ENCODE peak calls at places on chromosomes 1 and 21, in eight cellular contexts. S is fibroblast of lung, E is astrocyte, H is small intestine, D is lower lobe of right lung, K is A549, U is hepatocyte, Y is heart right ventricle. X is an unnamed sample.

GRCh38 chr21:30256100-30256499 is 26.6 kb downstream of the KRTAP24-1 start:
- DNase-seq in K (no peak), U (no peak), D (no peak), Y (no peak), E (no peak), S (no peak), H (no peak), X (no peak)

GRCh38 chr1:170414989-170415733 is 116.8 kb upstream of the GORAB start:
- DNase-seq in U (peak; percentile 5), K (no peak), Y (no peak), H (no peak), S (peak; percentile 63), D (no peak), E (peak; percentile 42), X (no peak)

GRCh38 chr1:222546548-222547259 is 1.2 kb downstream of the HHIPL2 start:
- DNase-seq in K (peak; percentile 79), D (no peak), U (peak; percentile 54), E (peak; percentile 67), H (no peak), S (peak; percentile 80), Y (no peak), X (peak; percentile 96)

GRCh38 chr1:159436469-159436868 is 3.1 kb upstream of the OR10J1 start:
- DNase-seq in H (no peak), S (no peak), K (no peak), Y (no peak), E (no peak), D (no peak), U (no peak), X (no peak)

GRCh38 chr1:85378526-85378925 is 86.4 kb downstream of the DDAH1 start:
- DNase-seq in Y (no peak), S (no peak), K (no peak), D (no peak), E (no peak), U (no peak), H (no peak), X (no peak)

GRCh38 chr1:181423301-181423918 is 59.9 kb upstream of the CACNA1E start:
- DNase-seq in D (no peak), H (peak; percentile 54), K (peak; percentile 51), U (peak; percentile 71), E (peak; percentile 12), S (peak; percentile 42), Y (peak; percentile 34), X (no peak)

GRCh38 chr1:161351482-161351881 is 16.2 kb downstream of the CFAP126 start:
- DNase-seq in S (no peak), E (peak; percentile 2), K (no peak), Y (no peak), U (no peak), H (no peak), D (no peak), X (no peak)

GRCh38 chr1:211683396-211684297 is 8.2 kb upstream of the NEK2 start:
- DNase-seq in S (no peak), H (no peak), Y (no peak), D (no peak), E (no peak), U (no peak), K (no peak), X (no peak)

GRCh38 chr21:41170442-41170841 is 2.5 kb downstream of the BACE2 start:
- DNase-seq in Y (peak; percentile 31), U (peak; percentile 63), E (no peak), S (peak; percentile 23), D (no peak), H (peak; percentile 59), K (peak; percentile 56), X (no peak)

GRCh38 chr1:201509601-201510374 is 2.9 kb upstream of the CSRP1 start:
- DNase-seq in S (no peak), K (no peak), D (no peak), Y (no peak), E (no peak), U (no peak), H (no peak), X (no peak)
- H3K27ac ChIP-seq in S (no peak overlapping the region), K (no peak overlapping the region), D (no peak overlapping the region), Y (no peak overlapping the region), E (no peak overlapping the region), U (no peak overlapping the region), H (no peak overlapping the region), X (no peak overlapping the region)

GRCh38 chr1:2294033-2294640 is 66.0 kb downstream of the SKI start:
- DNase-seq in E (no peak), D (no peak), K (no peak), U (no peak), Y (no peak), S (no peak), H (no peak), X (no peak)

GRCh38 chr1:2290595-2291510 is 62.7 kb downstream of the SKI start:
- DNase-seq in Y (peak; percentile 78), S (peak; percentile 98), U (no peak), E (peak; percentile 99), H (peak; percentile 56), K (no peak), D (peak; percentile 89), X (peak; percentile 95)

GRCh38 chr1:2295526-2295925 is 67.4 kb downstream of the SKI start:
- DNase-seq in Y (no peak), U (no peak), E (no peak), H (no peak), K (no peak), D (no peak), S (no peak), X (no peak)

GRCh38 chr1:2294661-2295060 is 66.5 kb downstream of the SKI start:
- DNase-seq in U (no peak), S (no peak), Y (no peak), H (no peak), K (no peak), E (no peak), D (no peak), X (no peak)

DNA sequence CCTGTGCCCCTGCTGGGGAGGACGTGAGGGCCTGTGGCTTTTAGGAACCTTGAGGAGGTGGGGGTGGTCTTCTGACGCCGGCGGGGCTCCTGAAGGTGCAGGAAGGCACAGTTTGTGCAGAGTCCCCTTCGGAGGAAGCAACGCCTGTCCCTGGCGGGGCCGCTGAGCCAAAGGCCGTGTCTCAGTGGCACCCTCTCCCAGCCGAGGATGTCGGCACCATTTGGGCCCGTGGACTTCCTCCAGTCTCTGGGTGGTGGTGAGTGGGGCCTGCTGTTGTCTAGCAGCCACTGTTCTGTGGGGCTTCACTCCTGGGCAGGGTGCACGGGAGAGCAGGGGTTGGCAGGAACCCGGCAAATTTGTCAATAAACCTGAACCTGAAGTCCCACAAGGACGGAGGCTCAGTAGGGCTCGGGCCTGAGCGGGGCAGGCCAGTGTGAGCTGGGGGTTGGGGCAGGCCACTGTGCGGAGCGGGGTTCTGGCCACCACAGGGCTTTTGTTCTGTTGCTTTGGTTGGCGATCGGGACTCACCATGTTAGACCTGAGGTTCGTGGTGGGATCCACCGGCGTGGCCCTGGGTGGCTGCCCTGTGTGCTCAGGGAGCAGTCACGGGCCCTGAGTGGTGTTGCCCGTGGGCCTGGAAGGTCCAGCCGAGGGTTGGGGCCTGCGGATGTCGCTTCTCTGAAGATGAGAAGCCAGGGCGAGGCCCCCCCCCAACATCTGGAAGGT is 64.8 kb downstream of the SKI start:
- DNase-seq in K (no peak), Y (no peak), E (no peak), D (no peak), H (no peak), U (no peak), S (no peak), X (no peak)
- H3K27ac ChIP-seq in K (no peak overlapping the region), Y (peak overlapping the region; percentile 2), E (no peak overlapping the region), D (peak overlapping the region; percentile 46), H (peak overlapping the region; percentile 32), U (no peak overlapping the region), S (peak overlapping the region; percentile 95), X (no peak overlapping the region)

DNA sequence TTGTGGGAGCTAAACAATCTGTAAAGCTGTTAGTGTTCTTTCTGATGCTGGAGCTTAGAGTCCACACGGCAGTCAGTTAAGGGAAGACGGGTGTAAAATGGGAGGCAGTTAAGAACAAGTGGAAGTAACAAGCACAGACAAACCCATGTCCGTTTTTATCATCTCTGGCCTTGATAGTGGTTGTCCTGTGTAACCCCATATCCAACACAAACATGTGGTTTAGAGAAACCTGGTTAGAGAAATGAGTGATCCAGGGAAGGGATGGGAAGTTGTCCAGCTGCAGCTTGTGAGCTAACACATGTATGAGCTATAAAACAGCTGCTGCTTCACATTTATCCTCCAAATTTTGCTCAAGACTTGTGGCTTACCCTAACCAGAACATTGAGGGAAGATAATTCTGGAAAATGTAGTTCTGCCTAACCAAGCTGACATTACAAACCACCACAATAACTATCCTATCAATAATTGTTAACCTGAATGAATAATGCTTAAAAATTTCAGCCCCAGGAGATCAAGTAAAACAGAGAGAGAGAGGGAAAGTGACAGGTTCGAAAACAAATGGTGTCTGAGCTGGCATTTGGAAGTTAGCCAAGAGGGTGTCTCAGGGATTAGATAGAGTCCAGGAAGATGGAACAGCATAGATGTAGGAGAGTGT is 10.6 kb upstream of the C1orf162 start:
- DNase-seq in D (no peak), K (no peak), E (peak; percentile 79), Y (no peak), U (no peak), S (peak; percentile 89), H (no peak), X (no peak)
- H3K27ac ChIP-seq in D (no peak overlapping the region), K (no peak overlapping the region), E (no peak overlapping the region), Y (peak overlapping the region; percentile 15), U (peak overlapping the region; percentile 49), S (peak overlapping the region; percentile 38), H (no peak overlapping the region), X (no peak overlapping the region)

DNA sequence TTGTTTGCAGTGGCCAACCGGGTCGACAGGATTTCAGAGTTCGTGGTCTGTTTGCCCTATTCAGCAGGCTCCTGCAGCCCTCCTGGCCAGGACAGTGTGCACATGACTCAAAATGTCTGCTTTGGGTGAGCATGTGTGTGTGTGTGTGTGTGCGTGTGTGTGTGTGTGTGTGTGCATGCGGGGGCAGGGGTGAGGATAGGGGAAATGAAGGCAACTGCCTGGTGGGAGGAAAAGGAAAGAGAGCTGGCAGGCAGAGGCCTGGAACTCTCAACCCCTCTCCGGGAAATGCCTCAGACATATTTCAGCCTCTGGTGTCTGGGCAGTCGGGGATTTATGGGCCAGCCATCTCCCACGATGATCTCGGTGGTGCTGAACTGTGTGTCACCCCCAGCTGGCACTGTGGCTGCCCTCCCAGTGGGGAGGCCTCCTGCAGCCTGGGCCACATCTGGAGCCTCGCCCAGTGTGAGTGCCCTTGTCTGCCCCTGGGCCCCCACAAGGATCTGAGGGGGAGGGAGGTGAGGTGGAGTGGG is 15.2 kb downstream of the CDCP2 start:
- DNase-seq in S (peak; percentile 12), E (peak; percentile 60), K (no peak), H (no peak), Y (no peak), D (no peak), U (no peak), X (peak; percentile 48)
- H3K27ac ChIP-seq in S (no peak overlapping the region), E (peak overlapping the region; percentile 50), K (peak overlapping the region; percentile 46), H (no peak overlapping the region), Y (no peak overlapping the region), D (no peak overlapping the region), U (no peak overlapping the region), X (peak overlapping the region; percentile 93)

GRCh38 chr1:27605796-27606707 is 2.1 kb upstream of the AHDC1 start:
- DNase-seq in K (peak; percentile 56), U (peak; percentile 75), E (no peak), S (peak; percentile 69), D (no peak), H (peak; percentile 46), Y (no peak), X (peak; percentile 66)
- H3K27ac ChIP-seq in K (peak overlapping the region; percentile 50), U (peak overlapping the region; percentile 60), E (no peak overlapping the region), S (peak overlapping the region; percentile 37), D (no peak overlapping the region), H (no peak overlapping the region), Y (peak overlapping the region; percentile 99), X (no peak overlapping the region)

GRCh38 chr1:18951818-18952391 is 4.6 kb downstream of the IFFO2 start:
- DNase-seq in U (no peak), H (peak; percentile 42), D (no peak), E (no peak), K (no peak), Y (no peak), S (no peak), X (no peak)
- H3K27ac ChIP-seq in U (no peak overlapping the region), H (peak overlapping the region; percentile 94), D (peak overlapping the region; percentile 91), E (peak overlapping the region; percentile 19), K (peak overlapping the region; percentile 91), Y (peak overlapping the region; percentile 94), S (peak overlapping the region; percentile 97), X (peak overlapping the region; percentile 92)

GRCh38 chr1:94768046-94768445 is 52.1 kb upstream of the SLC44A3 start:
- DNase-seq in K (no peak), S (no peak), E (no peak), Y (no peak), D (no peak), H (no peak), U (no peak), X (no peak)
- H3K27ac ChIP-seq in K (no peak overlapping the region), S (no peak overlapping the region), E (no peak overlapping the region), Y (no peak overlapping the region), D (no peak overlapping the region), H (no peak overlapping the region), U (no peak overlapping the region), X (no peak overlapping the region)